ENCODE peak calls at places on chromosomes 3 and 15, in five cellular contexts. O is GM10248; L is T-helper 1 cell; Z is AG04450; F is activated effector memory CD4-positive, alpha-beta T cell treated with anti-CD3 and anti-CD28 coated beads, Interleukin-2, amount 50 U/mL, for 16 hours. C is an unnamed sample.
A peak's percentile ranks its signal among the peaks of the same experiment; 100 is the strongest.

GRCh38 chr15:57861039-57861638 is 154.6 kb downstream of the POLR2M start:
- DNase-seq in F (no peak), Z (peak; percentile 44), O (peak; percentile 36), L (no peak), C (no peak)

GRCh38 chr15:75578948-75579908 is at the start of gene PTPN9:
- DNase-seq in L (peak; percentile 58), Z (peak; percentile 33), F (peak; percentile 90), O (peak; percentile 86), C (peak; percentile 90)

GRCh38 chr3:149473314-149473990 is 1.0 kb upstream of the TM4SF4 start:
- DNase-seq in L (no peak), Z (no peak), O (no peak), F (no peak), C (no peak)

GRCh38 chr3:9986230-9986725 is 363 bp downstream of the EMC3 start:
- DNase-seq in L (no peak), Z (no peak), F (no peak), O (no peak), C (no peak)

GRCh38 chr3:177438596-177439220 is 241.4 kb upstream of the TBL1XR1 start:
- DNase-seq in Z (no peak), L (no peak), F (no peak), O (no peak), C (no peak)

GRCh38 chr3:148329481-148330220 is 368.1 kb upstream of the AGTR1 start:
- DNase-seq in L (no peak), O (no peak), Z (no peak), F (no peak), C (no peak)

GRCh38 chr15:59904450-59904979 is 99.6 kb upstream of the FOXB1 start:
- DNase-seq in O (no peak), F (no peak), L (no peak), Z (no peak), C (no peak)

GRCh38 chr3:33831053-33831452 is 32.6 kb downstream of the PDCD6IP start:
- DNase-seq in O (no peak), Z (no peak), L (no peak), F (no peak), C (no peak)

GRCh38 chr3:12468276-12468675 is 16.0 kb upstream of the TSEN2 start:
- DNase-seq in L (no peak), F (peak; percentile 42), Z (no peak), O (no peak), C (no peak)

GRCh38 chr3:138180375-138181029 is 5.8 kb upstream of the DBR1 start:
- DNase-seq in O (peak; percentile 37), L (no peak), Z (no peak), F (no peak), C (no peak)

GRCh38 chr3:195900426-195901355 is 7.7 kb downstream of the TNK2 start:
- DNase-seq in O (peak; percentile 59), L (no peak), F (peak; percentile 71), Z (no peak), C (peak; percentile 93)

GRCh38 chr3:41200669-41201021 is 1.3 kb downstream of the CTNNB1 start:
- DNase-seq in Z (no peak), L (no peak), O (no peak), F (no peak), C (no peak)

GRCh38 chr15:75208501-75209288 is 7.0 kb downstream of the C15orf39 start:
- DNase-seq in O (no peak), L (no peak), Z (no peak), F (no peak), C (no peak)

GRCh38 chr3:176193032-176193698 is 1004.1 kb downstream of the TBL1XR1 start:
- DNase-seq in L (no peak), O (no peak), Z (no peak), F (no peak), C (no peak)

GRCh38 chr3:142180761-142181362 is 31.5 kb upstream of the TFDP2 start:
- DNase-seq in O (no peak), Z (no peak), F (no peak), L (no peak), C (no peak)